ENCODE peak calls at places on chromosomes 11 and 22, in six cellular contexts. N is AG08396, F is neural progenitor cell, L is Caki2, V is HS-5, U is amygdala. A is an unnamed sample.

GRCh38 chr11:65260302-65260701 is 1.5 kb upstream of the POLA2 start:
- DNase-seq in U (no peak), L (no peak), V (no peak), N (no peak), F (no peak), A (no peak)

GRCh38 chr11:6486256-6486655 is 5.0 kb downstream of the TIMM10B start:
- DNase-seq in F (no peak), U (no peak), V (no peak), L (no peak), N (no peak), A (no peak)

GRCh38 chr22:28299760-28300159 is 379.9 kb downstream of the TTC28 start:
- DNase-seq in U (no peak), F (no peak), L (no peak), N (no peak), V (no peak), A (peak; percentile 10)

GRCh38 chr11:15764948-15765347 is 591.4 kb downstream of the SOX6 start:
- DNase-seq in F (no peak), U (no peak), V (no peak), N (no peak), L (no peak), A (no peak)

GRCh38 chr11:120756931-120757330 is 245.4 kb downstream of the GRIK4 start:
- DNase-seq in L (no peak), V (no peak), U (no peak), F (peak; percentile 28), N (no peak), A (no peak)

GRCh38 chr11:61700720-61701119 is 20.5 kb downstream of the DAGLA start:
- DNase-seq in N (no peak), F (no peak), U (no peak), L (no peak), V (no peak), A (no peak)

GRCh38 chr11:78161937-78162336 is 22.5 kb upstream of the ALG8 start:
- DNase-seq in V (no peak), F (no peak), L (no peak), N (no peak), U (no peak), A (no peak)

GRCh38 chr11:61917357-61918109 is at the start of gene RAB3IL1:
- DNase-seq in V (peak; percentile 5), N (peak; percentile 92), L (peak; percentile 45), F (peak; percentile 90), U (no peak), A (peak; percentile 61)

GRCh38 chr11:14650064-14650463 is 6.5 kb downstream of the PDE3B start:
- DNase-seq in F (no peak), N (no peak), L (no peak), V (no peak), U (no peak), A (no peak)

GRCh38 chr22:28148816-28149465 is 229.9 kb upstream of the PITPNB start:
- DNase-seq in N (no peak), L (no peak), F (no peak), V (no peak), U (no peak), A (no peak)

GRCh38 chr11:78370406-78371172 is 47.0 kb downstream of the GAB2 start:
- DNase-seq in F (no peak), L (no peak), N (peak; percentile 22), V (no peak), U (no peak), A (no peak)

GRCh38 chr11:75524576-75525432 is 937 bp downstream of the GDPD5 start:
- DNase-seq in V (no peak), U (no peak), L (no peak), N (no peak), F (peak; percentile 71), A (peak; percentile 24)

GRCh38 chr11:36586543-36586942 is 7.8 kb upstream of the IFTAP start:
- DNase-seq in L (no peak), N (no peak), V (no peak), F (no peak), U (no peak), A (no peak)

GRCh38 chr11:9254416-9254815 is 10.7 kb downstream of the DENND5A start:
- DNase-seq in L (no peak), N (no peak), F (no peak), V (no peak), U (no peak), A (no peak)

GRCh38 chr11:125886997-125887372 is 483 bp upstream of the HYLS1 start:
- DNase-seq in V (no peak), N (no peak), F (no peak), U (peak; percentile 54), L (no peak), A (peak; percentile 67)

GRCh38 chr22:20437253-20438065 is at the start of gene SCARF2:
- DNase-seq in L (no peak), N (peak; percentile 93), U (no peak), V (no peak), F (peak; percentile 81), A (peak; percentile 79)

GRCh38 chr22:27880778-27881394 is 38.2 kb downstream of the PITPNB start:
- DNase-seq in L (peak; percentile 52), F (peak; percentile 67), N (no peak), V (no peak), U (no peak), A (peak; percentile 11)

GRCh38 chr11:70331901-70332300 is 61.4 kb downstream of the PPFIA1 start:
- DNase-seq in L (no peak), F (no peak), V (no peak), N (no peak), U (no peak), A (no peak)

GRCh38 chr11:62805991-62806441 is 776 bp upstream of the NXF1 start:
- DNase-seq in V (no peak), U (no peak), F (peak; percentile 60), N (no peak), L (no peak), A (no peak)

GRCh38 chr22:24969588-24970301 is 17.2 kb downstream of the KIAA1671 start:
- DNase-seq in L (no peak), V (no peak), U (no peak), F (no peak), N (no peak), A (peak; percentile 83)

GRCh38 chr11:9076661-9077060 is 14.7 kb downstream of the SCUBE2 start:
- DNase-seq in V (no peak), N (no peak), U (no peak), L (no peak), F (no peak), A (no peak)

GRCh38 chr11:73095613-73096012 is 46.5 kb downstream of the FCHSD2 start:
- DNase-seq in N (no peak), V (no peak), F (no peak), U (no peak), L (no peak), A (no peak)

GRCh38 chr11:116563028-116563712 is 209.6 kb downstream of the BUD13 start:
- DNase-seq in F (no peak), N (peak; percentile 55), V (peak; percentile 5), L (no peak), U (peak; percentile 33), A (peak; percentile 48)

GRCh38 chr22:45192701-45193187 is 29.0 kb downstream of the NUP50 start:
- DNase-seq in N (no peak), V (no peak), F (peak; percentile 68), U (no peak), L (no peak), A (no peak)

GRCh38 chr11:125091247-125091876 is 20.1 kb downstream of the TMEM218 start:
- DNase-seq in V (peak; percentile 65), N (peak; percentile 72), L (peak; percentile 41), U (no peak), F (peak; percentile 89), A (no peak)

GRCh38 chr11:19555266-19555665 is 157.4 kb upstream of the NAV2 start:
- DNase-seq in L (no peak), U (no peak), F (no peak), N (no peak), V (no peak), A (no peak)

GRCh38 chr11:95095858-95096587 is 6.4 kb downstream of the ENDOD1 start:
- DNase-seq in N (peak; percentile 51), U (no peak), F (no peak), V (peak; percentile 32), L (no peak), A (no peak)

GRCh38 chr11:33457948-33458347 is 200.8 kb downstream of the HIPK3 start:
- DNase-seq in V (no peak), F (no peak), L (no peak), N (no peak), U (no peak), A (no peak)